ENCODE peak calls at places on chromosome 4, in five cellular contexts. Y is SJSA1, Q is psoas muscle, N is gastrocnemius medialis, K is heart left ventricle. T is an unnamed sample. For H3K36me3, the result is how much of the 10 kb centered on the place peaks cover.

GRCh38 chr4:6938237-6938636 is 28.6 kb downstream of the TBC1D14 start:
- DNase-seq in Y (no peak), Q (no peak), N (no peak), K (peak), T (no peak)

GRCh38 chr4:39970559-39971270 is 7.0 kb downstream of the PDS5A start:
- DNase-seq in Y (peak), Q (no peak), N (no peak), K (no peak), T (no peak)

GRCh38 chr4:13984996-13985780 is 357.7 kb upstream of the BOD1L1 start:
- DNase-seq in Y (no peak), Q (no peak), N (no peak), K (no peak), T (peak)

GRCh38 chr4:111512081-111512774 is 633.0 kb upstream of the FAM241A start:
- DNase-seq in Y (peak), Q (no peak), N (no peak), K (no peak), T (peak)

GRCh38 chr4:165766018-165766417 is 107.0 kb upstream of the TLL1 start:
- DNase-seq in Y (no peak), Q (no peak), N (no peak), K (no peak), T (no peak)

GRCh38 chr4:74374561-74375327 is 9.8 kb downstream of the EREG start:
- DNase-seq in Y (peak), Q (no peak), N (no peak), K (no peak), T (peak)

GRCh38 chr4:88320174-88320779 is 35.9 kb upstream of the PPM1K start:
- DNase-seq in Y (no peak), Q (no peak), N (no peak), K (no peak), T (peak)

GRCh38 chr4:7854697-7855370 is 84.8 kb downstream of the AFAP1 start:
- DNase-seq in Y (no peak), Q (no peak), N (no peak), K (no peak), T (no peak)

GRCh38 chr4:11428161-11428700 is 463 bp downstream of the HS3ST1 start:
- DNase-seq in Y (no peak), Q (no peak), N (no peak), K (no peak), T (no peak)

GRCh38 chr4:89152972-89153371 is 41.6 kb downstream of the TIGD2 start:
- DNase-seq in Y (no peak), Q (no peak), N (no peak), K (no peak), T (peak)

GRCh38 chr4:54192811-54193210 is 36.3 kb upstream of the PDGFRA start:
- DNase-seq in Y (no peak), Q (no peak), N (no peak), K (no peak), T (no peak)

GRCh38 chr4:183345261-183345660 is 23.0 kb upstream of the CLDN24 start:
- DNase-seq in Y (no peak), Q (no peak), N (no peak), K (no peak), T (no peak)

GRCh38 chr4:183344523-183345255 is 22.5 kb upstream of the CLDN24 start:
- DNase-seq in Y (no peak), Q (no peak), N (no peak), K (no peak), T (no peak)

GRCh38 chr4:183343730-183344129 is 21.5 kb upstream of the CLDN24 start:
- DNase-seq in Y (no peak), Q (no peak), N (no peak), K (no peak), T (no peak)

GRCh38 chr4:183347586-183347985 is 25.4 kb upstream of the CLDN24 start:
- DNase-seq in Y (no peak), Q (no peak), N (no peak), K (no peak), T (no peak)

GRCh38 chr4:183342541-183343533 is 20.6 kb upstream of the CLDN24 start:
- DNase-seq in Y (no peak), Q (no peak), N (no peak), K (peak), T (no peak)
- H3K4me3 ChIP-seq in Y (no peak), Q (no peak), N (no peak), K (peak), T (no peak)

GRCh38 chr4:56757821-56758400 is 63.6 kb downstream of the SPINK2 start:
- DNase-seq in Y (peak), Q (peak), N (no peak), K (peak), T (peak)

GRCh38 chr4:56752985-56753384 is 68.5 kb downstream of the SPINK2 start:
- DNase-seq in Y (no peak), Q (no peak), N (no peak), K (no peak), T (no peak)

GRCh38 chr4:56760194-56760593 is 61.3 kb downstream of the SPINK2 start:
- DNase-seq in Y (no peak), Q (no peak), N (no peak), K (no peak), T (no peak)

GRCh38 chr4:56757270-56757746 is 64.2 kb downstream of the SPINK2 start:
- DNase-seq in Y (peak), Q (no peak), N (no peak), K (no peak), T (peak)

DNA sequence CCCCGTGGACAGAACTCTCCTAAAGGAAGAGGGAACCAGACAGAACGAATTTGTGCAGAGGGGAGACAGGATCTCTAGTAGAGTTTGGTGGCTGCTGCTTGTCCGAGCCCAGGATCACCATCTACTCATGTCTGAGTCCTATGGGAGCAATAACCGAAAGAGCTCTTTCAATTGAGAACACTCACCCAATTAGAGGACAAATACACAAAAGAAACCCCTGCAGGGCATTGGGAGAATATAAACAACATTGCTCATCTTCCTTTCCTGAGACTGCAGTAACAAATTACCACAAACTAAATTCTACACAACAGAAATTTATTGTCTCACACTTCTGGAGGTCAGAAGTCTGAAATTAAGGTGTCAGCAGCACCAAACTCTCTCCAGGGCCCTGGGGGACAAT is 65.6 kb downstream of the SPINK2 start:
- DNase-seq in Y (peak), Q (no peak), N (no peak), K (no peak), T (no peak)
- H3K27ac ChIP-seq in Y (no peak), Q (no peak), N (no peak), K (no peak), T (no peak)

DNA sequence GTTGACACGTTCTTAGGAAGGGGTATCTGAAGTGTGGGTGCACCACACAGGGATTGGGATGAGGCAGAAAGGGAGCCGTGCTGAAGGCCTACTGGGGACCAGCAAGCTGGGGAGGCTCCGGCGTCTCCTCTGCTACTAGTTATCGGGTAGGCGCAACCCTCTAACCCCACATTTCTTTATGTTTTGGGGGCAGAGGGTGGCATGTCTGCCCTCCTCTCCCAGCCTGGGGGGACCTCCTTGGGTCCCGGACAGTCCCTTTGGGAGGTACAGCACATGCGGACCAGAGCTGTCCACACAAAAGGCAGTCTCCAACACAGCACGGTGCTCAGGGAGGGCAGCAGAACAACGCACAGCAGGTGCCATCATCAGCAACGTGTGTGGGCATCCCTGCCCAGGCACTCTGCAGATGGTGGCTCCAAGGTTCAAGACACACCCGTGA is 33.2 kb downstream of the WDR1 start:
- DNase-seq in Y (no peak), Q (no peak), N (no peak), K (no peak), T (no peak)
- H3K36me3 ChIP-seq in Y (half or more), Q (under half), N (under half), K (half or more), T (half or more)

GRCh38 chr4:117971406-117971805 is 62.9 kb upstream of the NDST3 start:
- DNase-seq in Y (no peak), Q (no peak), N (no peak), K (no peak), T (no peak)
- H3K4me3 ChIP-seq in Y (no peak), Q (no peak), N (no peak), K (no peak), T (no peak)

GRCh38 chr4:125483278-125483677 is 168.5 kb downstream of the FAT4 start:
- DNase-seq in Y (no peak), Q (no peak), N (no peak), K (no peak), T (no peak)
- H3K27ac ChIP-seq in Y (no peak), Q (no peak), N (no peak), K (no peak), T (no peak)

T was measured in brain microvascular endothelial cell.